ENCODE peak calls at places on chromosome 12, in six cellular contexts. O, A, D, Q, S and B are unnamed samples.

GRCh38 chr12:459050-459429 is 699 bp upstream of the B4GALNT3 start:
- DNase-seq in S (no peak), O (no peak), Q (no peak), D (no peak), A (no peak), B (no peak)

GRCh38 chr12:31849090-31849687 is 110.0 kb upstream of the RESF1 start:
- DNase-seq in Q (no peak), O (no peak), S (no peak), D (no peak), A (peak; percentile 40), B (no peak)

GRCh38 chr12:132285991-132286681 is 43.3 kb downstream of the GALNT9 start:
- DNase-seq in S (no peak), O (no peak), A (peak; percentile 64), Q (no peak), D (no peak), B (no peak)

GRCh38 chr12:12859690-12860089 is 31.7 kb upstream of the GPRC5A start:
- DNase-seq in O (no peak), D (no peak), A (no peak), Q (no peak), S (no peak), B (no peak)

GRCh38 chr12:94020335-94020734 is 128.0 kb upstream of the PLXNC1 start:
- DNase-seq in S (no peak), Q (no peak), A (no peak), D (no peak), O (no peak), B (no peak)

GRCh38 chr12:92571844-92572543 is 130.8 kb upstream of the PLEKHG7 start:
- DNase-seq in S (no peak), A (no peak), Q (no peak), D (no peak), O (no peak), B (no peak)

GRCh38 chr12:95216704-95217376 is 427 bp downstream of the FGD6 start:
- DNase-seq in S (no peak), A (no peak), D (no peak), O (no peak), Q (no peak), B (no peak)

GRCh38 chr12:32444895-32445294 is 45.5 kb downstream of the FGD4 start:
- DNase-seq in D (no peak), Q (peak; percentile 19), A (peak; percentile 29), O (no peak), S (no peak), B (no peak)

GRCh38 chr12:53575502-53576264 is 50.5 kb downstream of the ATF7 start:
- DNase-seq in O (no peak), Q (no peak), S (no peak), D (no peak), A (no peak), B (no peak)

GRCh38 chr12:50251619-50252300 is 31.6 kb downstream of the LIMA1 start:
- DNase-seq in Q (no peak), A (no peak), S (no peak), D (no peak), O (no peak), B (no peak)

GRCh38 chr12:13223176-13223806 is 26.8 kb downstream of the EMP1 start:
- DNase-seq in O (no peak), S (no peak), D (no peak), A (no peak), Q (peak; percentile 82), B (no peak)

GRCh38 chr12:106954462-106955376 is 988 bp upstream of the TMEM263 start:
- DNase-seq in O (no peak), A (peak; percentile 25), D (no peak), S (no peak), Q (no peak), B (peak; percentile 9)

GRCh38 chr12:49336645-49337584 is at the start of gene C1QL4:
- DNase-seq in O (peak; percentile 92), S (peak; percentile 70), A (peak; percentile 94), D (peak; percentile 70), Q (no peak), B (peak; percentile 91)

GRCh38 chr12:38149395-38150073 is 167.0 kb upstream of the ALG10B start:
- DNase-seq in S (no peak), Q (no peak), O (no peak), A (no peak), D (no peak), B (no peak)

GRCh38 chr12:3520168-3520567 is 29.2 kb downstream of the PRMT8 start:
- DNase-seq in D (no peak), Q (no peak), S (no peak), A (no peak), O (no peak), B (no peak)

GRCh38 chr12:29739279-29739991 is 44.3 kb downstream of the TMTC1 start:
- DNase-seq in O (no peak), Q (peak; percentile 7), D (no peak), S (no peak), A (no peak), B (no peak)

GRCh38 chr12:110536834-110537604 is 34.9 kb downstream of the RAD9B start:
- DNase-seq in S (no peak), Q (no peak), D (no peak), O (no peak), A (no peak), B (no peak)

GRCh38 chr12:96258451-96258933 is 64.3 kb downstream of the ELK3 start:
- DNase-seq in D (no peak), O (peak; percentile 29), S (no peak), A (peak; percentile 66), Q (no peak), B (no peak)

GRCh38 chr12:76190249-76190648 is 105.8 kb upstream of the NAP1L1 start:
- DNase-seq in D (no peak), A (no peak), O (no peak), Q (no peak), S (no peak), B (no peak)

GRCh38 chr12:14841761-14842160 is 1.6 kb downstream of the ART4 start:
- DNase-seq in O (no peak), Q (no peak), D (no peak), A (no peak), S (no peak), B (no peak)

GRCh38 chr12:26642361-26642760 is 190.6 kb downstream of the ITPR2 start:
- DNase-seq in O (no peak), S (no peak), A (no peak), D (no peak), Q (no peak), B (no peak)

GRCh38 chr12:64611430-64612286 is 1.4 kb downstream of the RASSF3 start:
- DNase-seq in O (no peak), S (no peak), Q (no peak), D (no peak), A (peak; percentile 41), B (peak; percentile 9)

GRCh38 chr12:53462935-53463334 is 11.0 kb downstream of the PCBP2 start:
- DNase-seq in O (no peak), A (no peak), S (no peak), Q (no peak), D (no peak), B (no peak)

GRCh38 chr12:123150804-123151678 is at the start of gene PITPNM2:
- DNase-seq in D (peak; percentile 49), S (no peak), Q (no peak), O (peak; percentile 52), A (peak; percentile 94), B (peak; percentile 60)

GRCh38 chr12:10128687-10129086 is 1.3 kb downstream of the CLEC7A start:
- DNase-seq in Q (no peak), S (no peak), D (no peak), O (no peak), A (no peak), B (no peak)

GRCh38 chr12:131832393-131833231 is 4.4 kb downstream of the MMP17 start:
- DNase-seq in Q (peak; percentile 63), S (no peak), O (no peak), D (no peak), A (no peak), B (no peak)

GRCh38 chr12:32611986-32612385 is 67.1 kb upstream of the DNM1L start:
- DNase-seq in D (no peak), Q (no peak), A (no peak), O (no peak), S (no peak), B (no peak)

GRCh38 chr12:115752151-115752550 is 525.3 kb downstream of the MED13L start:
- DNase-seq in D (no peak), O (no peak), A (no peak), S (no peak), Q (no peak), B (no peak)